ENCODE peak calls at places on chromosome 16, in ten cellular contexts. One of them, this sample, is unnamed.

GRCh38 chr16:47160422-47160821 is 16.7 kb upstream of the NETO2 start:
- DNase-seq in NCI-H1092: no peak
- DNase-seq in NB4: no peak
- DNase-seq in right lobe of liver: no peak
- DNase-seq in M059J: no peak
- DNase-seq in mucosa of descending colon: no peak
- DNase-seq in activated B cell treated with CpG ODN at 0.5 μM for 24 hours: no peak
- DNase-seq in non-pigmented ciliary epithelial cell: no peak
- DNase-seq in CD4-positive, CD25-positive, alpha-beta regulatory T cell: no peak
- DNase-seq in T-helper 17 cell: no peak
- DNase-seq in this sample: no peak

GRCh38 chr16:3945751-3946603 is 65.5 kb upstream of the CREBBP start:
- DNase-seq in T-helper 17 cell: no peak
- DNase-seq in activated B cell treated with CpG ODN at 0.5 μM for 24 hours: no peak
- DNase-seq in NCI-H1092: no peak
- DNase-seq in mucosa of descending colon: no peak
- DNase-seq in NB4: no peak
- DNase-seq in right lobe of liver: no peak
- DNase-seq in CD4-positive, CD25-positive, alpha-beta regulatory T cell: no peak
- DNase-seq in non-pigmented ciliary epithelial cell: peak; percentile 97
- DNase-seq in M059J: peak; percentile 99
- DNase-seq in this sample: no peak

GRCh38 chr16:2025251-2025650 is 1.5 kb upstream of the NHERF2 start:
- DNase-seq in T-helper 17 cell: no peak
- DNase-seq in mucosa of descending colon: peak; percentile 33
- DNase-seq in NB4: no peak
- DNase-seq in right lobe of liver: peak; percentile 54
- DNase-seq in activated B cell treated with CpG ODN at 0.5 μM for 24 hours: no peak
- DNase-seq in non-pigmented ciliary epithelial cell: no peak
- DNase-seq in NCI-H1092: no peak
- DNase-seq in CD4-positive, CD25-positive, alpha-beta regulatory T cell: no peak
- DNase-seq in M059J: no peak
- DNase-seq in this sample: no peak

GRCh38 chr16:4109250-4109736 is 6.9 kb downstream of the ADCY9 start:
- DNase-seq in right lobe of liver: no peak
- DNase-seq in CD4-positive, CD25-positive, alpha-beta regulatory T cell: no peak
- DNase-seq in T-helper 17 cell: no peak
- DNase-seq in non-pigmented ciliary epithelial cell: no peak
- DNase-seq in M059J: no peak
- DNase-seq in NB4: no peak
- DNase-seq in NCI-H1092: no peak
- DNase-seq in activated B cell treated with CpG ODN at 0.5 μM for 24 hours: no peak
- DNase-seq in mucosa of descending colon: no peak
- DNase-seq in this sample: no peak

GRCh38 chr16:715448-716249 is 731 bp downstream of the METRN start:
- DNase-seq in CD4-positive, CD25-positive, alpha-beta regulatory T cell: no peak
- DNase-seq in non-pigmented ciliary epithelial cell: no peak
- DNase-seq in activated B cell treated with CpG ODN at 0.5 μM for 24 hours: peak; percentile 42
- DNase-seq in mucosa of descending colon: peak; percentile 61
- DNase-seq in NB4: peak; percentile 51
- DNase-seq in T-helper 17 cell: no peak
- DNase-seq in NCI-H1092: no peak
- DNase-seq in M059J: no peak
- DNase-seq in right lobe of liver: no peak
- DNase-seq in this sample: no peak

GRCh38 chr16:17072104-17072503 is 398.7 kb downstream of the XYLT1 start:
- DNase-seq in CD4-positive, CD25-positive, alpha-beta regulatory T cell: no peak
- DNase-seq in NB4: no peak
- DNase-seq in activated B cell treated with CpG ODN at 0.5 μM for 24 hours: no peak
- DNase-seq in T-helper 17 cell: no peak
- DNase-seq in NCI-H1092: no peak
- DNase-seq in right lobe of liver: no peak
- DNase-seq in non-pigmented ciliary epithelial cell: no peak
- DNase-seq in M059J: no peak
- DNase-seq in mucosa of descending colon: no peak
- DNase-seq in this sample: no peak

GRCh38 chr16:70753228-70753627 is 47.7 kb downstream of the VAC14 start:
- DNase-seq in mucosa of descending colon: peak; percentile 9
- DNase-seq in NCI-H1092: no peak
- DNase-seq in non-pigmented ciliary epithelial cell: no peak
- DNase-seq in right lobe of liver: no peak
- DNase-seq in T-helper 17 cell: no peak
- DNase-seq in activated B cell treated with CpG ODN at 0.5 μM for 24 hours: no peak
- DNase-seq in M059J: no peak
- DNase-seq in NB4: no peak
- DNase-seq in CD4-positive, CD25-positive, alpha-beta regulatory T cell: no peak
- DNase-seq in this sample: no peak

GRCh38 chr16:66588981-66589713 is 9.9 kb downstream of the CMTM2 start:
- DNase-seq in non-pigmented ciliary epithelial cell: no peak
- DNase-seq in T-helper 17 cell: peak; percentile 48
- DNase-seq in CD4-positive, CD25-positive, alpha-beta regulatory T cell: peak; percentile 85
- DNase-seq in activated B cell treated with CpG ODN at 0.5 μM for 24 hours: no peak
- DNase-seq in NB4: peak; percentile 78
- DNase-seq in mucosa of descending colon: peak; percentile 59
- DNase-seq in NCI-H1092: no peak
- DNase-seq in M059J: peak; percentile 49
- DNase-seq in right lobe of liver: no peak
- DNase-seq in this sample: peak; percentile 63

GRCh38 chr16:75695708-75696107 is 5.6 kb downstream of the DUXB start:
- DNase-seq in right lobe of liver: no peak
- DNase-seq in CD4-positive, CD25-positive, alpha-beta regulatory T cell: peak; percentile 5
- DNase-seq in non-pigmented ciliary epithelial cell: no peak
- DNase-seq in T-helper 17 cell: no peak
- DNase-seq in NB4: peak; percentile 24
- DNase-seq in NCI-H1092: no peak
- DNase-seq in mucosa of descending colon: no peak
- DNase-seq in activated B cell treated with CpG ODN at 0.5 μM for 24 hours: no peak
- DNase-seq in M059J: peak; percentile 6
- DNase-seq in this sample: no peak

GRCh38 chr16:85090166-85090565 is 22.1 kb downstream of the CIBAR2 start:
- DNase-seq in T-helper 17 cell: no peak
- DNase-seq in CD4-positive, CD25-positive, alpha-beta regulatory T cell: no peak
- DNase-seq in activated B cell treated with CpG ODN at 0.5 μM for 24 hours: no peak
- DNase-seq in NB4: no peak
- DNase-seq in NCI-H1092: no peak
- DNase-seq in non-pigmented ciliary epithelial cell: no peak
- DNase-seq in right lobe of liver: no peak
- DNase-seq in mucosa of descending colon: no peak
- DNase-seq in M059J: no peak
- DNase-seq in this sample: no peak

GRCh38 chr16:85736924-85737323 is 14.0 kb downstream of the C16orf74 start:
- DNase-seq in CD4-positive, CD25-positive, alpha-beta regulatory T cell: no peak
- DNase-seq in non-pigmented ciliary epithelial cell: no peak
- DNase-seq in mucosa of descending colon: no peak
- DNase-seq in M059J: no peak
- DNase-seq in NB4: no peak
- DNase-seq in NCI-H1092: no peak
- DNase-seq in T-helper 17 cell: no peak
- DNase-seq in activated B cell treated with CpG ODN at 0.5 μM for 24 hours: no peak
- DNase-seq in right lobe of liver: no peak
- DNase-seq in this sample: no peak

GRCh38 chr16:75433732-75434413 is 570 bp upstream of the CFDP1 start:
- DNase-seq in mucosa of descending colon: peak; percentile 52
- DNase-seq in M059J: peak; percentile 94
- DNase-seq in NB4: peak; percentile 80
- DNase-seq in T-helper 17 cell: peak; percentile 68
- DNase-seq in right lobe of liver: peak; percentile 87
- DNase-seq in activated B cell treated with CpG ODN at 0.5 μM for 24 hours: no peak
- DNase-seq in NCI-H1092: peak; percentile 79
- DNase-seq in non-pigmented ciliary epithelial cell: peak; percentile 91
- DNase-seq in CD4-positive, CD25-positive, alpha-beta regulatory T cell: peak; percentile 88
- DNase-seq in this sample: no peak

GRCh38 chr16:81442909-81443687 is 1.5 kb upstream of the CMIP start:
- DNase-seq in NCI-H1092: no peak
- DNase-seq in CD4-positive, CD25-positive, alpha-beta regulatory T cell: no peak
- DNase-seq in activated B cell treated with CpG ODN at 0.5 μM for 24 hours: no peak
- DNase-seq in M059J: no peak
- DNase-seq in T-helper 17 cell: no peak
- DNase-seq in mucosa of descending colon: no peak
- DNase-seq in non-pigmented ciliary epithelial cell: no peak
- DNase-seq in right lobe of liver: no peak
- DNase-seq in NB4: no peak
- DNase-seq in this sample: no peak

GRCh38 chr16:56874800-56875199 is 9.8 kb downstream of the SLC12A3 start:
- DNase-seq in NB4: no peak
- DNase-seq in activated B cell treated with CpG ODN at 0.5 μM for 24 hours: no peak
- DNase-seq in mucosa of descending colon: no peak
- DNase-seq in M059J: peak; percentile 60
- DNase-seq in right lobe of liver: no peak
- DNase-seq in non-pigmented ciliary epithelial cell: no peak
- DNase-seq in NCI-H1092: no peak
- DNase-seq in CD4-positive, CD25-positive, alpha-beta regulatory T cell: no peak
- DNase-seq in T-helper 17 cell: no peak
- DNase-seq in this sample: no peak

GRCh38 chr16:84308120-84308519 is 13.4 kb downstream of the WFDC1 start:
- DNase-seq in non-pigmented ciliary epithelial cell: no peak
- DNase-seq in CD4-positive, CD25-positive, alpha-beta regulatory T cell: peak; percentile 8
- DNase-seq in right lobe of liver: no peak
- DNase-seq in M059J: peak; percentile 48
- DNase-seq in NB4: peak; percentile 83
- DNase-seq in activated B cell treated with CpG ODN at 0.5 μM for 24 hours: no peak
- DNase-seq in mucosa of descending colon: peak; percentile 73
- DNase-seq in T-helper 17 cell: no peak
- DNase-seq in NCI-H1092: peak; percentile 10
- DNase-seq in this sample: no peak

GRCh38 chr16:3012828-3013420 is at the start of gene CLDN9:
- DNase-seq in M059J: peak; percentile 29
- DNase-seq in non-pigmented ciliary epithelial cell: no peak
- DNase-seq in right lobe of liver: no peak
- DNase-seq in NB4: no peak
- DNase-seq in NCI-H1092: peak; percentile 43
- DNase-seq in mucosa of descending colon: peak; percentile 76
- DNase-seq in CD4-positive, CD25-positive, alpha-beta regulatory T cell: no peak
- DNase-seq in activated B cell treated with CpG ODN at 0.5 μM for 24 hours: no peak
- DNase-seq in T-helper 17 cell: no peak
- DNase-seq in this sample: no peak

GRCh38 chr16:75218256-75219076 is at the start of gene CTRB1:
- DNase-seq in M059J: no peak
- DNase-seq in CD4-positive, CD25-positive, alpha-beta regulatory T cell: no peak
- DNase-seq in non-pigmented ciliary epithelial cell: no peak
- DNase-seq in T-helper 17 cell: no peak
- DNase-seq in NB4: no peak
- DNase-seq in right lobe of liver: no peak
- DNase-seq in NCI-H1092: no peak
- DNase-seq in mucosa of descending colon: no peak
- DNase-seq in activated B cell treated with CpG ODN at 0.5 μM for 24 hours: no peak
- DNase-seq in this sample: no peak

GRCh38 chr16:72985148-72985882 is 62.6 kb downstream of the ZFHX3 start:
- DNase-seq in mucosa of descending colon: no peak
- DNase-seq in T-helper 17 cell: no peak
- DNase-seq in M059J: no peak
- DNase-seq in activated B cell treated with CpG ODN at 0.5 μM for 24 hours: no peak
- DNase-seq in right lobe of liver: no peak
- DNase-seq in CD4-positive, CD25-positive, alpha-beta regulatory T cell: no peak
- DNase-seq in non-pigmented ciliary epithelial cell: no peak
- DNase-seq in NB4: no peak
- DNase-seq in NCI-H1092: no peak
- DNase-seq in this sample: no peak

GRCh38 chr16:87816507-87817100 is 50.8 kb upstream of the KLHDC4 start:
- DNase-seq in mucosa of descending colon: no peak
- DNase-seq in non-pigmented ciliary epithelial cell: no peak
- DNase-seq in NB4: peak; percentile 87
- DNase-seq in right lobe of liver: no peak
- DNase-seq in CD4-positive, CD25-positive, alpha-beta regulatory T cell: no peak
- DNase-seq in T-helper 17 cell: no peak
- DNase-seq in NCI-H1092: no peak
- DNase-seq in M059J: no peak
- DNase-seq in activated B cell treated with CpG ODN at 0.5 μM for 24 hours: no peak
- DNase-seq in this sample: no peak

GRCh38 chr16:21021316-21021715 is 120.7 kb downstream of the LYRM1 start:
- DNase-seq in non-pigmented ciliary epithelial cell: no peak
- DNase-seq in T-helper 17 cell: no peak
- DNase-seq in right lobe of liver: no peak
- DNase-seq in CD4-positive, CD25-positive, alpha-beta regulatory T cell: no peak
- DNase-seq in NB4: no peak
- DNase-seq in NCI-H1092: no peak
- DNase-seq in activated B cell treated with CpG ODN at 0.5 μM for 24 hours: no peak
- DNase-seq in M059J: no peak
- DNase-seq in mucosa of descending colon: no peak
- DNase-seq in this sample: no peak

GRCh38 chr16:89779231-89779912 is 37.1 kb downstream of the FANCA start:
- DNase-seq in activated B cell treated with CpG ODN at 0.5 μM for 24 hours: no peak
- DNase-seq in non-pigmented ciliary epithelial cell: no peak
- DNase-seq in CD4-positive, CD25-positive, alpha-beta regulatory T cell: no peak
- DNase-seq in right lobe of liver: no peak
- DNase-seq in NB4: no peak
- DNase-seq in NCI-H1092: no peak
- DNase-seq in M059J: no peak
- DNase-seq in T-helper 17 cell: no peak
- DNase-seq in mucosa of descending colon: no peak
- DNase-seq in this sample: no peak

GRCh38 chr16:88619859-88620655 is 18.3 kb upstream of the IL17C start:
- DNase-seq in M059J: peak; percentile 74
- DNase-seq in non-pigmented ciliary epithelial cell: peak; percentile 37
- DNase-seq in NCI-H1092: no peak
- DNase-seq in activated B cell treated with CpG ODN at 0.5 μM for 24 hours: no peak
- DNase-seq in right lobe of liver: no peak
- DNase-seq in CD4-positive, CD25-positive, alpha-beta regulatory T cell: peak; percentile 68
- DNase-seq in NB4: no peak
- DNase-seq in mucosa of descending colon: no peak
- DNase-seq in T-helper 17 cell: peak; percentile 70
- DNase-seq in this sample: no peak

GRCh38 chr16:24972608-24973220 is 42.5 kb downstream of the ARHGAP17 start:
- DNase-seq in right lobe of liver: no peak
- DNase-seq in non-pigmented ciliary epithelial cell: no peak
- DNase-seq in activated B cell treated with CpG ODN at 0.5 μM for 24 hours: no peak
- DNase-seq in M059J: no peak
- DNase-seq in NB4: peak; percentile 31
- DNase-seq in T-helper 17 cell: no peak
- DNase-seq in CD4-positive, CD25-positive, alpha-beta regulatory T cell: peak; percentile 31
- DNase-seq in mucosa of descending colon: no peak
- DNase-seq in NCI-H1092: no peak
- DNase-seq in this sample: no peak

GRCh38 chr16:31277659-31278260 is 18.0 kb downstream of the ITGAM start:
- DNase-seq in M059J: no peak
- DNase-seq in NCI-H1092: no peak
- DNase-seq in right lobe of liver: no peak
- DNase-seq in T-helper 17 cell: no peak
- DNase-seq in NB4: no peak
- DNase-seq in mucosa of descending colon: no peak
- DNase-seq in CD4-positive, CD25-positive, alpha-beta regulatory T cell: no peak
- DNase-seq in activated B cell treated with CpG ODN at 0.5 μM for 24 hours: no peak
- DNase-seq in non-pigmented ciliary epithelial cell: no peak
- DNase-seq in this sample: no peak

GRCh38 chr16:19008770-19009169 is 25.0 kb downstream of the TMC7 start:
- DNase-seq in activated B cell treated with CpG ODN at 0.5 μM for 24 hours: no peak
- DNase-seq in M059J: no peak
- DNase-seq in T-helper 17 cell: no peak
- DNase-seq in CD4-positive, CD25-positive, alpha-beta regulatory T cell: no peak
- DNase-seq in NB4: peak; percentile 22
- DNase-seq in right lobe of liver: no peak
- DNase-seq in NCI-H1092: no peak
- DNase-seq in mucosa of descending colon: no peak
- DNase-seq in non-pigmented ciliary epithelial cell: no peak
- DNase-seq in this sample: no peak

GRCh38 chr16:71645450-71645849 is 19.5 kb downstream of the MARVELD3 start:
- DNase-seq in NCI-H1092: no peak
- DNase-seq in non-pigmented ciliary epithelial cell: no peak
- DNase-seq in M059J: peak; percentile 26
- DNase-seq in activated B cell treated with CpG ODN at 0.5 μM for 24 hours: no peak
- DNase-seq in T-helper 17 cell: no peak
- DNase-seq in CD4-positive, CD25-positive, alpha-beta regulatory T cell: peak; percentile 56
- DNase-seq in mucosa of descending colon: no peak
- DNase-seq in NB4: peak; percentile 61
- DNase-seq in right lobe of liver: no peak
- DNase-seq in this sample: no peak

GRCh38 chr16:11105038-11105903 is 150.7 kb downstream of the SOCS1 start:
- DNase-seq in M059J: peak; percentile 94
- DNase-seq in non-pigmented ciliary epithelial cell: peak; percentile 88
- DNase-seq in NB4: peak; percentile 96
- DNase-seq in NCI-H1092: no peak
- DNase-seq in CD4-positive, CD25-positive, alpha-beta regulatory T cell: peak; percentile 93
- DNase-seq in mucosa of descending colon: no peak
- DNase-seq in right lobe of liver: no peak
- DNase-seq in T-helper 17 cell: no peak
- DNase-seq in activated B cell treated with CpG ODN at 0.5 μM for 24 hours: no peak
- DNase-seq in this sample: peak; percentile 46

GRCh38 chr16:83689385-83689831 is 118.4 kb upstream of the HSBP1 start:
- DNase-seq in T-helper 17 cell: no peak
- DNase-seq in mucosa of descending colon: no peak
- DNase-seq in right lobe of liver: no peak
- DNase-seq in NB4: peak; percentile 75
- DNase-seq in activated B cell treated with CpG ODN at 0.5 μM for 24 hours: no peak
- DNase-seq in non-pigmented ciliary epithelial cell: peak; percentile 81
- DNase-seq in M059J: peak; percentile 95
- DNase-seq in CD4-positive, CD25-positive, alpha-beta regulatory T cell: no peak
- DNase-seq in NCI-H1092: no peak
- DNase-seq in this sample: no peak

This sample was measured in naive B cell.